ENCODE peak calls at places on chromosome 20, in five cellular contexts. One of them, this sample, is unnamed.

GRCh38 chr20:33477386-33478234 is 12.3 kb upstream of the CBFA2T2 start:
- DNase-seq in pancreas: no peak
- DNase-seq in IMR-90: no peak
- DNase-seq in mesenchymal stem cell: no peak
- DNase-seq in CD4-positive, alpha-beta memory T cell: no peak
- DNase-seq in this sample: peak; percentile 42

GRCh38 chr20:528923-529594 is 14.5 kb downstream of the CSNK2A1 start:
- DNase-seq in IMR-90: peak; percentile 93
- DNase-seq in CD4-positive, alpha-beta memory T cell: no peak
- DNase-seq in mesenchymal stem cell: peak; percentile 82
- DNase-seq in pancreas: no peak
- DNase-seq in this sample: peak; percentile 18

GRCh38 chr20:47521059-47521808 is 19.5 kb downstream of the NCOA3 start:
- DNase-seq in pancreas: no peak
- DNase-seq in mesenchymal stem cell: no peak
- DNase-seq in CD4-positive, alpha-beta memory T cell: no peak
- DNase-seq in IMR-90: no peak
- DNase-seq in this sample: peak; percentile 31

GRCh38 chr20:8490076-8490830 is 358.2 kb downstream of the PLCB1 start:
- DNase-seq in CD4-positive, alpha-beta memory T cell: no peak
- DNase-seq in mesenchymal stem cell: no peak
- DNase-seq in pancreas: no peak
- DNase-seq in IMR-90: peak; percentile 15
- DNase-seq in this sample: no peak

GRCh38 chr20:22511943-22512910 is 72.1 kb downstream of the FOXA2 start:
- DNase-seq in IMR-90: no peak
- DNase-seq in mesenchymal stem cell: no peak
- DNase-seq in pancreas: peak; percentile 83
- DNase-seq in CD4-positive, alpha-beta memory T cell: no peak
- DNase-seq in this sample: no peak

GRCh38 chr20:56676001-56676400 is 46.9 kb downstream of the TFAP2C start:
- DNase-seq in CD4-positive, alpha-beta memory T cell: no peak
- DNase-seq in pancreas: no peak
- DNase-seq in mesenchymal stem cell: no peak
- DNase-seq in IMR-90: no peak
- DNase-seq in this sample: no peak

GRCh38 chr20:46446851-46447250 is 40.4 kb upstream of the ELMO2 start:
- DNase-seq in IMR-90: no peak
- DNase-seq in CD4-positive, alpha-beta memory T cell: no peak
- DNase-seq in mesenchymal stem cell: no peak
- DNase-seq in pancreas: no peak
- DNase-seq in this sample: no peak

GRCh38 chr20:22106308-22106938 is 401.0 kb downstream of the PAX1 start:
- DNase-seq in CD4-positive, alpha-beta memory T cell: no peak
- DNase-seq in mesenchymal stem cell: no peak
- DNase-seq in IMR-90: no peak
- DNase-seq in pancreas: no peak
- DNase-seq in this sample: peak; percentile 61

GRCh38 chr20:50561379-50562078 is 51.3 kb downstream of the PTPN1 start:
- DNase-seq in mesenchymal stem cell: peak; percentile 99
- DNase-seq in pancreas: no peak
- DNase-seq in IMR-90: peak; percentile 99
- DNase-seq in CD4-positive, alpha-beta memory T cell: no peak
- DNase-seq in this sample: peak; percentile 58

GRCh38 chr20:63766695-63767426 is 27.3 kb downstream of the SLC2A4RG start:
- DNase-seq in pancreas: no peak
- DNase-seq in IMR-90: no peak
- DNase-seq in mesenchymal stem cell: no peak
- DNase-seq in CD4-positive, alpha-beta memory T cell: no peak
- DNase-seq in this sample: no peak

GRCh38 chr20:50744143-50744792 is 12.9 kb downstream of the PARD6B start:
- DNase-seq in pancreas: peak; percentile 77
- DNase-seq in CD4-positive, alpha-beta memory T cell: no peak
- DNase-seq in IMR-90: peak; percentile 88
- DNase-seq in mesenchymal stem cell: peak; percentile 96
- DNase-seq in this sample: peak; percentile 95

GRCh38 chr20:10178727-10179313 is 39.8 kb upstream of the SNAP25 start:
- DNase-seq in IMR-90: peak; percentile 55
- DNase-seq in CD4-positive, alpha-beta memory T cell: no peak
- DNase-seq in mesenchymal stem cell: no peak
- DNase-seq in pancreas: no peak
- DNase-seq in this sample: no peak

GRCh38 chr20:33373735-33374605 is 27.3 kb downstream of the CDK5RAP1 start:
- DNase-seq in mesenchymal stem cell: peak; percentile 97
- DNase-seq in pancreas: peak; percentile 21
- DNase-seq in IMR-90: peak; percentile 94
- DNase-seq in CD4-positive, alpha-beta memory T cell: no peak
- DNase-seq in this sample: no peak

GRCh38 chr20:6921717-6922386 is 154.4 kb downstream of the BMP2 start:
- DNase-seq in pancreas: no peak
- DNase-seq in CD4-positive, alpha-beta memory T cell: no peak
- DNase-seq in mesenchymal stem cell: no peak
- DNase-seq in IMR-90: no peak
- DNase-seq in this sample: no peak

GRCh38 chr20:19275630-19276071 is 63.2 kb downstream of the SLC24A3 start:
- DNase-seq in pancreas: peak; percentile 37
- DNase-seq in CD4-positive, alpha-beta memory T cell: no peak
- DNase-seq in mesenchymal stem cell: no peak
- DNase-seq in IMR-90: no peak
- DNase-seq in this sample: no peak

GRCh38 chr20:40897177-40897700 is 131.4 kb upstream of the TOP1 start:
- DNase-seq in IMR-90: peak; percentile 47
- DNase-seq in pancreas: no peak
- DNase-seq in mesenchymal stem cell: no peak
- DNase-seq in CD4-positive, alpha-beta memory T cell: no peak
- DNase-seq in this sample: no peak

GRCh38 chr20:41308290-41308691 is 9.2 kb downstream of the ZHX3 start:
- DNase-seq in mesenchymal stem cell: peak; percentile 90
- DNase-seq in CD4-positive, alpha-beta memory T cell: no peak
- DNase-seq in IMR-90: peak; percentile 86
- DNase-seq in pancreas: no peak
- DNase-seq in this sample: peak; percentile 45

GRCh38 chr20:37907677-37908397 is 4.9 kb downstream of the VSTM2L start:
- DNase-seq in mesenchymal stem cell: no peak
- DNase-seq in CD4-positive, alpha-beta memory T cell: no peak
- DNase-seq in IMR-90: peak; percentile 42
- DNase-seq in pancreas: no peak
- DNase-seq in this sample: peak; percentile 80

GRCh38 chr20:63738687-63739128 is 868 bp upstream of the SLC2A4RG start:
- DNase-seq in IMR-90: no peak
- DNase-seq in CD4-positive, alpha-beta memory T cell: peak; percentile 47
- DNase-seq in mesenchymal stem cell: peak; percentile 61
- DNase-seq in pancreas: peak; percentile 82
- DNase-seq in this sample: peak; percentile 82

GRCh38 chr20:54611701-54612487 is 136.5 kb downstream of the DOK5 start:
- DNase-seq in pancreas: no peak
- DNase-seq in CD4-positive, alpha-beta memory T cell: no peak
- DNase-seq in mesenchymal stem cell: no peak
- DNase-seq in IMR-90: no peak
- DNase-seq in this sample: no peak

GRCh38 chr20:5041433-5041832 is 40.1 kb upstream of the SLC23A2 start:
- DNase-seq in mesenchymal stem cell: peak; percentile 29
- DNase-seq in pancreas: no peak
- DNase-seq in IMR-90: no peak
- DNase-seq in CD4-positive, alpha-beta memory T cell: no peak
- DNase-seq in this sample: peak; percentile 35

GRCh38 chr20:59571591-59572314 is 32.6 kb upstream of the PHACTR3 start:
- DNase-seq in pancreas: peak; percentile 24
- DNase-seq in IMR-90: peak; percentile 38
- DNase-seq in CD4-positive, alpha-beta memory T cell: peak; percentile 28
- DNase-seq in mesenchymal stem cell: no peak
- DNase-seq in this sample: peak; percentile 74

GRCh38 chr20:38109657-38110524 is 55.2 kb downstream of the TGM2 start:
- DNase-seq in pancreas: no peak
- DNase-seq in IMR-90: peak; percentile 79
- DNase-seq in CD4-positive, alpha-beta memory T cell: no peak
- DNase-seq in mesenchymal stem cell: peak; percentile 92
- DNase-seq in this sample: peak; percentile 69

GRCh38 chr20:35891375-35891774 is 62.9 kb downstream of the SCAND1 start:
- DNase-seq in mesenchymal stem cell: peak; percentile 92
- DNase-seq in IMR-90: peak; percentile 80
- DNase-seq in CD4-positive, alpha-beta memory T cell: no peak
- DNase-seq in pancreas: no peak
- DNase-seq in this sample: no peak
- H3K27ac ChIP-seq in mesenchymal stem cell: no peak overlapping the region
- H3K27ac ChIP-seq in IMR-90: peak overlapping the region; percentile 16
- H3K27ac ChIP-seq in CD4-positive, alpha-beta memory T cell: no peak overlapping the region
- H3K27ac ChIP-seq in pancreas: no peak overlapping the region
- H3K27ac ChIP-seq in this sample: no peak overlapping the region

DNA sequence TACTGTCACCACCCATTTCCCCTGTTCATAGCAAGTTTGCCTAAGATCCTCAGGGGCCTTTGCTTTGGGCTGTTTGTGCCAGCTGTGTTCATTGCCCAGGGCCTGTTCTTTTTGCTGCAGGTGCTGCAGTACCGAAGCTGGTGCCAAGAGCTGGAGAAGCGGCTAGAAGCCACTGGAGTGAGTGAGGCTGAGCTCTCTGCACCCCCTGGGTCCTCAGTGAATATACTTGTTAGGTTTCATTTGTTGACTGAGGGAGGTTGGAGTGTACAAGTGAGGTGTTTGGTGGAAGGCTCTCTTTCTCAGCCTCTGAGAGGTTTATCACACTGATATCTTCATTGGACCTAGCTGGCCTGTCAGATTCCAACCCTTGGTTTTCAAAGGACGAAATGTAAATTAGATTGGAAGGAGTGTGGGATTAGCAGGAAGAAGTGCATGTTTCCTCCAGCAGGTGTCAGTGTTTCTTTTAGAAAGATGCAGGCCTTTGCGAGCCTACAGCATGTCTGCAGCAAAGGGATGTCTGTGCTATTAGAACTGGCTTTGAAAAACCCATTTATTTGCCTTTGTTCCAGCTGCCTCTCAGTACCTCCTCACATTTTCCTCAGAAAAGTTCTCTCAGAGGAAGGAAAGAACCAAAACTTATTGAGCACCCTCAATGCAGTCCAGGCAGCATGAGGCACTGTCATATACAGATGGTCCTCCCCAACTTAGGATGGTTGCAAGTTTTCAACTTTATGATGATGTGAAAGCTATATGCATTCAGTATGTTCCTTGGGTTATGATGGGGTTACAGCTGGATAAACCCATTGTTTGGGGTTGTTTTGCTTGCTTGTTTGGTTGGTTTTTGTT is 8.3 kb downstream of the CEP250 start:
- DNase-seq in IMR-90: peak; percentile 71
- DNase-seq in pancreas: peak; percentile 35
- DNase-seq in mesenchymal stem cell: peak; percentile 73
- DNase-seq in CD4-positive, alpha-beta memory T cell: peak; percentile 62
- DNase-seq in this sample: peak; percentile 84
- H3K27ac ChIP-seq in IMR-90: no peak overlapping the region
- H3K27ac ChIP-seq in pancreas: no peak overlapping the region
- H3K27ac ChIP-seq in mesenchymal stem cell: no peak overlapping the region
- H3K27ac ChIP-seq in CD4-positive, alpha-beta memory T cell: no peak overlapping the region
- H3K27ac ChIP-seq in this sample: no peak overlapping the region

DNA sequence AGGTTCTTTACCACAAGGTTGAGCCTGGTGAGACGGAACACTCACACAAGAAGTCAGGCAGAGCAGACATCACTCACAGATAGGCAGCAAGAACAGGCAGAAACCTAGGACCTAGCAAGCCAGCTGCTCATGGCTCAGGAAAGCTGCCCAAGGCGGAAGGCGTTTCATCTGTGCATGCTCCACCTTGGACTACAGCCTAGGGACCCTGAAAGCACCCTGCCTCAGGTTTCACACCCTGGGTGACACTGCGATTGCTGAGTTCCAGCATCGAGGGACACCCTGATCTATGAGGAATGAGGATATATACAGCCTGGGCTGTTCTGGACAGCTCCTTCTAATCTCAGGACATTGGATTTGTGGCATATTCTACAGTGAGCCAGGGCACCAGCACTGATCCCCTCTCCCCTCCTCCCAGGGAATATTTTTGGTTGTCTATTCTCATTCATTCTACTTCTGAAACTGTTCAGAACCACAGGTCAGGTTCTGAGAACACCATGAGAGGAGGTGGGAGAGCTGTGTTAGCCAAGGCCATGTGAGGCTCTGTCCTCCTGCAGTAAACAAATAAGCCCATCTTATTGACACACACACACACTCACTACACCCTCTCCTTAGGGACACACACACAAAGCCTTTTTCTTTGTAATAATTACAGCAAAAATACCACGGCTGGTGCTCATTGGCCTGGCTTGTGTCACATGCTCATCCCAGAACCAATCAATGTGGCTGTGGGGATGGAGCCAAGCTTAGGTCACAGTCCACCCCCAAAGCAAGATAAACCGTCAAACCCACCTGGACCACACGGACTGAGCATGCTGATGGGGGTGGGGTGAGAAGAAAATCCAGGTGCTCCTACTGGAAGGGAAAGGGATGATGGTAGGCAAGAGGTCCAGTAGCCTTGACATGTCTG is 26.3 kb upstream of the PMEPA1 start:
- DNase-seq in pancreas: no peak
- DNase-seq in mesenchymal stem cell: no peak
- DNase-seq in IMR-90: no peak
- DNase-seq in CD4-positive, alpha-beta memory T cell: no peak
- DNase-seq in this sample: no peak
- H3K27ac ChIP-seq in pancreas: no peak overlapping the region
- H3K27ac ChIP-seq in mesenchymal stem cell: no peak overlapping the region
- H3K27ac ChIP-seq in IMR-90: no peak overlapping the region
- H3K27ac ChIP-seq in CD4-positive, alpha-beta memory T cell: no peak overlapping the region
- H3K27ac ChIP-seq in this sample: no peak overlapping the region

DNA sequence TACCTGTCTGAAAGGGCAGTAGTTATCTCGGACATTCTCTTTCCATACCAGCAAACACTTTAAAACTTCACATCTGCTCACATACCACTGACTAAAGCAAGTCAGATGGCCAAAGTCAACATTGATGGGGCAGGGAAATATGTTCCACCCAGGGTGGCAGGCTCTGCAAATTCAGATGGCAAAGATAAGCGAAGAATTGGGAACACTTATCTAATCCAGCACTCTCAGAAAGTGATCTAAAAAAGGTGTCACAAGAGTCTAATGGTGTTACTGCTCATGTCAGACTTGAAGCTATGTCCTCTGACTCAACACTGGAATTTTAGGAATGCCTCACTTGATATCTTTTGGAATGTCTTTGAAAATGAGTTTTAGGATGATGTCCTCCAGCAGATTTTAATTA is 1086.2 kb downstream of the KIF16B start:
- DNase-seq in IMR-90: no peak
- DNase-seq in CD4-positive, alpha-beta memory T cell: no peak
- DNase-seq in pancreas: no peak
- DNase-seq in mesenchymal stem cell: no peak
- DNase-seq in this sample: peak; percentile 95
- H3K27ac ChIP-seq in IMR-90: no peak overlapping the region
- H3K27ac ChIP-seq in CD4-positive, alpha-beta memory T cell: no peak overlapping the region
- H3K27ac ChIP-seq in pancreas: no peak overlapping the region
- H3K27ac ChIP-seq in mesenchymal stem cell: no peak overlapping the region
- H3K27ac ChIP-seq in this sample: peak overlapping the region; percentile 22

GRCh38 chr20:39778847-39779641 is 816.9 kb downstream of the DHX35 start:
- DNase-seq in pancreas: peak; percentile 14
- DNase-seq in CD4-positive, alpha-beta memory T cell: no peak
- DNase-seq in mesenchymal stem cell: no peak
- DNase-seq in IMR-90: no peak
- DNase-seq in this sample: peak; percentile 32
- H3K27ac ChIP-seq in pancreas: peak overlapping the region; percentile 53
- H3K27ac ChIP-seq in CD4-positive, alpha-beta memory T cell: no peak overlapping the region
- H3K27ac ChIP-seq in mesenchymal stem cell: no peak overlapping the region
- H3K27ac ChIP-seq in IMR-90: no peak overlapping the region
- H3K27ac ChIP-seq in this sample: no peak overlapping the region

This sample was measured in mesendoderm.